ENCODE peak calls at places on chromosomes 3 and 15, in five cellular contexts. F is endothelial cell of umbilical vein, T is left ventricle myocardium inferior, P is H9, G is right cardiac atrium. I is an unnamed sample.

GRCh38 chr15:90419738-90420487 is 31.9 kb downstream of the IQGAP1 start:
- DNase-seq in F (peak), T (no peak), P (no peak), G (no peak), I (no peak)

GRCh38 chr3:188974856-188975611 is 196.7 kb upstream of the TPRG1 start:
- DNase-seq in F (no peak), T (no peak), P (no peak), G (no peak), I (no peak)

GRCh38 chr3:128426128-128426921 is 40.4 kb downstream of the DNAJB8 start:
- DNase-seq in F (peak), T (peak), P (peak), G (peak), I (peak)

GRCh38 chr3:172104471-172105072 is 65.2 kb downstream of the FNDC3B start:
- DNase-seq in F (peak), T (no peak), P (peak), G (peak), I (peak)

GRCh38 chr3:117567903-117568302 is 858.3 kb downstream of the TUSC7 start:
- DNase-seq in F (no peak), T (no peak), P (no peak), G (no peak), I (no peak)

GRCh38 chr3:196694941-196695848 is 16.9 kb downstream of the CEP19 start:
- DNase-seq in F (no peak), T (no peak), P (no peak), G (no peak), I (no peak)

GRCh38 chr15:77696006-77696631 is 63.4 kb upstream of the LINGO1 start:
- DNase-seq in F (no peak), T (no peak), P (no peak), G (no peak), I (peak)

GRCh38 chr15:89127054-89127702 is 38.9 kb downstream of the ABHD2 start:
- DNase-seq in F (no peak), T (no peak), P (no peak), G (no peak), I (no peak)

GRCh38 chr3:52920872-52921271 is 23.5 kb upstream of the STIMATE start:
- DNase-seq in F (no peak), T (no peak), P (no peak), G (no peak), I (no peak)

GRCh38 chr3:194311000-194311399 is 40.1 kb downstream of the CPN2 start:
- DNase-seq in F (no peak), T (no peak), P (no peak), G (no peak), I (no peak)

I was measured in adrenal gland.